ENCODE peak calls at places on chromosome 15, in four cellular contexts. G is astrocyte of the spinal cord, O is neural progenitor cell, J is GM12865. H is an unnamed sample.

GRCh38 chr15:55552926-55553325 is 35.2 kb downstream of the PYGO1 start:
- DNase-seq in G (peak; percentile 85), O (peak; percentile 43), J (peak; percentile 9), H (no peak)

GRCh38 chr15:67746022-67746421 is 79.3 kb upstream of the SKOR1 start:
- DNase-seq in G (no peak), O (no peak), J (no peak), H (peak; percentile 69)

GRCh38 chr15:60899322-60899966 is 329.7 kb downstream of the RORA start:
- DNase-seq in G (no peak), O (no peak), J (peak; percentile 81), H (no peak)

GRCh38 chr15:70795311-70795665 is 31.9 kb upstream of the UACA start:
- DNase-seq in G (peak; percentile 96), O (no peak), J (no peak), H (peak; percentile 90)

GRCh38 chr15:59406446-59406845 is 31.5 kb upstream of the FAM81A start:
- DNase-seq in G (no peak), O (no peak), J (peak; percentile 64), H (no peak)

GRCh38 chr15:78619022-78619950 is 1.5 kb downstream of the CHRNA3 start:
- DNase-seq in G (no peak), O (peak; percentile 45), J (no peak), H (no peak)

GRCh38 chr15:27889258-27889657 is 209.9 kb downstream of the OCA2 start:
- DNase-seq in G (no peak), O (no peak), J (no peak), H (peak; percentile 85)

GRCh38 chr15:96893159-96893906 is 562.8 kb downstream of the NR2F2 start:
- DNase-seq in G (peak; percentile 6), O (peak; percentile 77), J (peak; percentile 6), H (peak; percentile 35)

GRCh38 chr15:78570710-78571109 is 5.4 kb downstream of the CHRNA5 start:
- DNase-seq in G (no peak), O (no peak), J (no peak), H (no peak)

GRCh38 chr15:92733934-92734521 is 78.5 kb upstream of the FAM174B start:
- DNase-seq in G (peak; percentile 52), O (no peak), J (no peak), H (no peak)

GRCh38 chr15:58595516-58596238 is 153.8 kb downstream of the ADAM10 start:
- DNase-seq in G (no peak), O (no peak), J (no peak), H (no peak)

GRCh38 chr15:70093070-70093469 is 4.6 kb downstream of the TLE3 start:
- DNase-seq in G (no peak), O (no peak), J (no peak), H (no peak)

GRCh38 chr15:101266787-101267186 is 10.5 kb downstream of the SELENOS start:
- DNase-seq in G (no peak), O (no peak), J (no peak), H (no peak)

GRCh38 chr15:59567369-59567768 is 44.2 kb upstream of the GCNT3 start:
- DNase-seq in G (no peak), O (no peak), J (no peak), H (peak; percentile 95)

GRCh38 chr15:58286541-58286940 is 145.2 kb upstream of the LIPC start:
- DNase-seq in G (no peak), O (no peak), J (no peak), H (peak; percentile 92)

GRCh38 chr15:52107238-52107637 is 5.3 kb downstream of the BCL2L10 start:
- DNase-seq in G (no peak), O (no peak), J (no peak), H (no peak)

GRCh38 chr15:29670945-29671307 is 151.3 kb downstream of the TJP1 start:
- DNase-seq in G (peak; percentile 79), O (no peak), J (no peak), H (peak; percentile 97)

GRCh38 chr15:52010633-52011595 is 8.1 kb upstream of the MAPK6 start:
- DNase-seq in G (peak; percentile 84), O (no peak), J (peak; percentile 94), H (peak; percentile 99)

GRCh38 chr15:35743320-35743719 is 197.4 kb upstream of the DPH6 start:
- DNase-seq in G (no peak), O (no peak), J (no peak), H (no peak)

GRCh38 chr15:33296856-33297255 is 13.9 kb upstream of the RYR3 start:
- DNase-seq in G (no peak), O (no peak), J (no peak), H (peak; percentile 92)

DNA sequence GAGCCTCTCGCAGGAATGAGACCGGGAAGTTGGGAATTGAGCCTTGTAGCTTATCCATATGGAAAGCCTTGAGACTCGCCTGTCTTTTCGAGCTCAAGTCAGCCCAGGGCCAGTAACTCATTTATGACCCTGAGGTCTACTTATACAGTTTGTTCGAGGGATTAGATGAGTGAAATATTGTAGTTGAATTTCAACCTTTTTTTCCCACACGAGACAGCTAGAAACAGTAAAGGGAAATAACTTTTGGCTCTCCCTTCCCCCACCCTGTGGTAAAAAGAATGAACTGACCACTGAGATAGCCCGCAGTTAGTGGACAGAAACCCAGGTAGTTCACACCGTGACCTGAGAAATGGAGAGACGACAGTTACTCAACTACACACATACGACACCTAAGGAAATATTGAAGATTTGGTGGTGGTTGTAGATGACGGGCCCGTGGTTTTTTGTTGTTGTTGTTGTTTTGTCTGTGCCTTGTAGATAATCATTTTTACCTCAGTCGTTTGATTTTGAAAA is 837 bp downstream of the EIF3J start:
- DNase-seq in G (peak; percentile 54), O (no peak), J (peak; percentile 44), H (peak; percentile 30)
- TF ChIP-seq CTCF in G (no peak), O (peak; percentile 31), J (no peak), H (no peak)

DNA sequence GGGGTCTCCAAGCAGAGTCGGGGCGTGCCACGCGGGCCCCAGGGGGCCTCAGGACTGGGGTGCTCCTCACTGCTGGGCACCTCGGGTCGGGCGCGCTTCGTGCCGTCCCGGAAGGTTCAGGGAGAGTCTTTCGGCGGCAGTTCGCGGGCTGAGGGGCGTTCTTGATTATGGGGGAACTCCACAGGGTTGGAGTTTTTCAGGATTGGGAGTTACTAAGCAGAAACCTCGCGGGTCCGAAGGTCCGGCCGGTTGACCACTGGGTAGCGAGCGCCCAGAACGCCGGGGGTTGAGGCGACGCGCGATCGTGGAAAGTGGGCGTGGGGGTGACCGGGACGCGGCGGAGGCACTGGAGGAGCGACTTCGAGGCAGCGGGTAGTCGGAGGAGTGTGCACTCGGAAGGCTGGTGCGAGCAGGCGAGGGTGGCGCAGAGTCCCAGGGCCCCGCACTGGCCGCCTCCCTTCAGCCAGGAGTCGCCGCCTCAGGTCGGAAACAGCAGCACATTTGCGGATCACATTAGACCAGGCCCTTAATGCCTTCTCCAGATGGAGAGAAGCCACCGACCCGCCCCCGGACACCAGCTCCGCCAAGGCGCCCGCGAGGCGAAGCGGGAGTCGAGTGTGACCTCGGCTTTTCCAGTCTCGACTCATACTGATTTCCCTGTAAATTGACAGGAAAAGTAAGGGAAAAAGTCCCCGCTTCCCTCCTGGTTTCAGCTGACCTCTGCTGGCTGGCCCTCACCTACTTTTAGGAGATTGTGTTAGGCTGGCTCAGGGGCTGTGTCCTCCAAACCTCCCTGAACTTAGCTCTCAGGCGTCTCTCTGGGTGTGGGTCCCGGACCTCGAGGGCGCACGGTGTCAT is 685 bp downstream of the ADAMTSL3 start:
- DNase-seq in G (no peak), O (peak; percentile 74), J (no peak), H (no peak)
- H3K4me3 ChIP-seq in G (no peak overlapping the region), O (peak overlapping the region; percentile 54), J (no peak overlapping the region), H (peak overlapping the region; percentile 20)

GRCh38 chr15:88623061-88623460 is 1.9 kb downstream of the AEN start:
- DNase-seq in G (peak; percentile 74), O (no peak), J (peak; percentile 60), H (peak; percentile 96)

GRCh38 chr15:88623632-88624031 is 2.5 kb downstream of the AEN start:
- DNase-seq in G (no peak), O (no peak), J (no peak), H (no peak)

GRCh38 chr15:88624971-88625290 is 3.8 kb downstream of the AEN start:
- DNase-seq in G (no peak), O (no peak), J (no peak), H (no peak)

GRCh38 chr15:88622605-88622975 is 1.4 kb downstream of the AEN start:
- DNase-seq in G (no peak), O (no peak), J (no peak), H (no peak)

DNA sequence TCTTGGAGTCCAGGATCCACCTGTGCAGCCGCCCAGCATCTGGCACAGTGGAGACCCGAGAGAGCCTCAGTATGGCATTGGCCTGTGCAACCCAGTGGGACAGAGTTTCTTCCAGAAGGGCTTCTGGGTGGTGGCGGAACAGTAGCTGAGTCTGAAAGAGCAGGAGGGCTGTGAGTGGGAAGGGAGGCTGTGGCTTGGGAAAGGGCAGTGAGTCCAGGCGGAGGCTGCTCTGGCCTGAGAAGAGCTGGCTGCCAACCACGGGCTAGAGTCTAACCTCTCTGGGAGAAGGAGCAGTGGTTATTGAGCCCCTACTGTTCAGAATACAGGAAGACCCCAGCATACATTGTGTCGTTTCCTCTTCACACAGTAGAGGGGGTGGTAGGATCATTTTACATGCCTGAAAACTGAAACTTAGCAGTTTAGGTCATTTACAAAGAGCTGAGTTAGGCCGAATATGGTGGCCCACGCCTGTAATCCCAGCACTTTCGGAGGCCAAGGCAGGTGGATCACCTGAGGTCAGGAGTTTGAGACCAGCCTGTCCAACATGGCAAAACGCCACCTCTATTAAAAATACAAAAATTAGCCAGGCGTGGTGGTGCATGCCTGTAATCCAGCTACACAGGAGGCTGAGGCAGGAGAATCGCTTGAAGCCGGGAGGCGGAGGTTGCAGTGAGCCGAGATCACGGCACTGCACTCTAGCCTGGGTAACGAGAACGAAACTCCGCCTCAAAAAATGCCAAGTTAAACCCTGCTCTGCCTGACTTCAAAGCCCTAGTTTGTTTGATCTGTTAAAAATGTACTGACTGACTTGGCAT is 3.2 kb downstream of the AEN start:
- DNase-seq in G (peak; percentile 49), O (peak; percentile 49), J (peak; percentile 75), H (no peak)
- TF ChIP-seq CTCF in G (peak; percentile 48), O (peak; percentile 48), J (peak; percentile 54), H (no peak)

DNA sequence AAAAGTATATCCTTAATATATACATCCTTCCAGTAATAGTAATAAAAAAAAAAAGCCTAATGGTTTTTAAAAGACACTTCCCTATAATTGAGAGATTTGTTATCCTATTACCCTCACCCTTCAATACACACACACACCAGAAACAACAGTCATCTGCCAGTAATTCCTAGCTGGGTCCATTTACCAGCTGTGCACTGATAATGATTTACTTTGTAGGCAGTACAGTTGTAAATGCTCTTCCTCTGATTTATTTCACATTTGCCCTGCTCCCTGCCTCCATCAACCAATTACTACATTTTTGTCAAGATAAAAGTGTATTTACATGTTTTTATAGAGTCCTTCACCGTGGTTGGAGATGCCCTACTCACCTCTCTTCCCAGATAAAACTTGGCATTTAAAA is 12.4 kb downstream of the TPM1 start:
- DNase-seq in G (peak; percentile 16), O (no peak), J (no peak), H (no peak)
- H3K4me3 ChIP-seq in G (no peak overlapping the region), O (no peak overlapping the region), J (no peak overlapping the region), H (no peak overlapping the region)

H was measured in bronchial epithelial cell.